ENCODE peak calls at places on chromosomes 2 and 18, in six cellular contexts. T is globus pallidus; E is MCF 10A; X is fibroblast of gingiva; C is ovary; W is stimulated activated CD4-positive, alpha-beta T cell treated with anti-CD3 and anti-CD28 coated beads, Interleukin-1b, Interleukin-23, amount 100 ng/mL, for 4 hours. B is an unnamed sample.

GRCh38 chr2:217459675-217460405 is 543.0 kb downstream of the TNS1 start:
- DNase-seq in X (no peak), E (no peak), T (no peak), C (no peak), W (no peak), B (no peak)

GRCh38 chr2:187543488-187543887 is 10.7 kb downstream of the TFPI start:
- DNase-seq in T (no peak), W (no peak), C (no peak), E (no peak), X (no peak), B (no peak)

GRCh38 chr18:80200171-80200931 is 47.0 kb downstream of the PARD6G start:
- DNase-seq in E (peak; percentile 14), X (no peak), W (no peak), T (peak; percentile 86), C (no peak), B (no peak)

GRCh38 chr18:9673296-9674251 is 34.5 kb upstream of the RAB31 start:
- DNase-seq in C (no peak), T (peak; percentile 39), X (peak; percentile 74), E (peak; percentile 93), W (no peak), B (peak; percentile 99)

GRCh38 chr2:3730646-3731045 is 27.3 kb downstream of the DCDC2C start:
- DNase-seq in C (no peak), T (no peak), W (no peak), E (peak; percentile 74), X (no peak), B (peak; percentile 34)

GRCh38 chr2:198287706-198288105 is 483.3 kb downstream of the PLCL1 start:
- DNase-seq in C (no peak), W (no peak), T (no peak), X (no peak), E (no peak), B (no peak)

GRCh38 chr2:120525056-120526046 is 179.4 kb downstream of the INHBB start:
- DNase-seq in E (peak; percentile 42), T (no peak), C (no peak), W (no peak), X (no peak), B (no peak)

GRCh38 chr2:54402350-54402749 is 53.8 kb upstream of the SPTBN1 start:
- DNase-seq in X (no peak), T (no peak), E (no peak), C (peak; percentile 90), W (no peak), B (no peak)

GRCh38 chr2:152445791-152446201 is 110.8 kb downstream of the FMNL2 start:
- DNase-seq in X (peak; percentile 84), W (no peak), E (peak; percentile 84), C (peak; percentile 37), T (no peak), B (no peak)

GRCh38 chr2:145909175-145909574 is 1389.3 kb upstream of the ZEB2 start:
- DNase-seq in X (no peak), C (no peak), E (peak; percentile 24), W (no peak), T (no peak), B (no peak)

GRCh38 chr2:195646424-195646823 is 10.6 kb upstream of the SLC39A10 start:
- DNase-seq in C (no peak), W (no peak), T (no peak), E (no peak), X (no peak), B (no peak)

GRCh38 chr2:167551411-167551810 is 663.1 kb downstream of the XIRP2 start:
- DNase-seq in C (no peak), W (no peak), T (no peak), X (no peak), E (no peak), B (no peak)

GRCh38 chr18:23487738-23488625 is 15.3 kb upstream of the RMC1 start:
- DNase-seq in T (no peak), C (no peak), X (no peak), W (peak; percentile 8), E (no peak), B (no peak)

GRCh38 chr18:27728659-27729058 is 448.3 kb downstream of the CDH2 start:
- DNase-seq in E (peak; percentile 27), T (no peak), W (no peak), C (no peak), X (no peak), B (no peak)

GRCh38 chr18:21762181-21762772 is 21.7 kb downstream of the MIB1 start:
- DNase-seq in E (no peak), T (no peak), W (no peak), C (no peak), X (no peak), B (no peak)

GRCh38 chr2:235833971-235834620 is 334.1 kb downstream of the GBX2 start:
- DNase-seq in C (no peak), T (no peak), E (no peak), W (no peak), X (no peak), B (no peak)